ENCODE peak calls at places on chromosomes 5 and 9, in six cellular contexts. One of them, this sample, is unnamed.

GRCh38 chr5:139689631-139690384 is 41.7 kb downstream of the CXXC5 start:
- DNase-seq in astrocyte of the spinal cord: no peak
- DNase-seq in hippocampal formation: peak; percentile 48
- DNase-seq in NK-92 treated with Interleukin-12 subunit alpha and Interleukin-12 subunit beta, amount 100 ng/mL, for 24 hours: no peak
- DNase-seq in amygdala: no peak
- DNase-seq in iPS-NIHi11: no peak
- DNase-seq in this sample: no peak

GRCh38 chr5:169980418-169981053 is at the start of gene INSYN2B:
- DNase-seq in astrocyte of the spinal cord: peak; percentile 96
- DNase-seq in iPS-NIHi11: peak; percentile 85
- DNase-seq in amygdala: peak; percentile 60
- DNase-seq in NK-92 treated with Interleukin-12 subunit alpha and Interleukin-12 subunit beta, amount 100 ng/mL, for 24 hours: no peak
- DNase-seq in hippocampal formation: peak; percentile 94
- DNase-seq in this sample: peak; percentile 69

GRCh38 chr5:178488696-178489095 is 101.5 kb downstream of the COL23A1 start:
- DNase-seq in astrocyte of the spinal cord: no peak
- DNase-seq in iPS-NIHi11: no peak
- DNase-seq in NK-92 treated with Interleukin-12 subunit alpha and Interleukin-12 subunit beta, amount 100 ng/mL, for 24 hours: no peak
- DNase-seq in hippocampal formation: no peak
- DNase-seq in amygdala: no peak
- DNase-seq in this sample: no peak

GRCh38 chr5:140881889-140882590 is at the start of gene PCDHA13:
- DNase-seq in hippocampal formation: no peak
- DNase-seq in astrocyte of the spinal cord: no peak
- DNase-seq in NK-92 treated with Interleukin-12 subunit alpha and Interleukin-12 subunit beta, amount 100 ng/mL, for 24 hours: no peak
- DNase-seq in amygdala: no peak
- DNase-seq in iPS-NIHi11: no peak
- DNase-seq in this sample: no peak

GRCh38 chr5:99674086-99674485 is 745.3 kb upstream of the CHD1 start:
- DNase-seq in hippocampal formation: no peak
- DNase-seq in astrocyte of the spinal cord: no peak
- DNase-seq in iPS-NIHi11: no peak
- DNase-seq in NK-92 treated with Interleukin-12 subunit alpha and Interleukin-12 subunit beta, amount 100 ng/mL, for 24 hours: no peak
- DNase-seq in amygdala: no peak
- DNase-seq in this sample: no peak

GRCh38 chr5:142644640-142645361 is 41.1 kb downstream of the FGF1 start:
- DNase-seq in astrocyte of the spinal cord: peak; percentile 98
- DNase-seq in hippocampal formation: no peak
- DNase-seq in iPS-NIHi11: no peak
- DNase-seq in NK-92 treated with Interleukin-12 subunit alpha and Interleukin-12 subunit beta, amount 100 ng/mL, for 24 hours: no peak
- DNase-seq in amygdala: no peak
- DNase-seq in this sample: peak; percentile 74

GRCh38 chr5:57267796-57268195 is 93.9 kb downstream of the GPBP1 start:
- DNase-seq in astrocyte of the spinal cord: no peak
- DNase-seq in hippocampal formation: no peak
- DNase-seq in NK-92 treated with Interleukin-12 subunit alpha and Interleukin-12 subunit beta, amount 100 ng/mL, for 24 hours: no peak
- DNase-seq in amygdala: no peak
- DNase-seq in iPS-NIHi11: no peak
- DNase-seq in this sample: no peak

GRCh38 chr5:134458676-134459403 is 47.2 kb upstream of the CDKN2AIPNL start:
- DNase-seq in iPS-NIHi11: no peak
- DNase-seq in hippocampal formation: no peak
- DNase-seq in astrocyte of the spinal cord: no peak
- DNase-seq in amygdala: no peak
- DNase-seq in NK-92 treated with Interleukin-12 subunit alpha and Interleukin-12 subunit beta, amount 100 ng/mL, for 24 hours: no peak
- DNase-seq in this sample: no peak

GRCh38 chr9:136088939-136089696 is 6.0 kb downstream of the NACC2 start:
- DNase-seq in NK-92 treated with Interleukin-12 subunit alpha and Interleukin-12 subunit beta, amount 100 ng/mL, for 24 hours: no peak
- DNase-seq in hippocampal formation: peak; percentile 25
- DNase-seq in amygdala: no peak
- DNase-seq in astrocyte of the spinal cord: no peak
- DNase-seq in iPS-NIHi11: peak; percentile 37
- DNase-seq in this sample: no peak

GRCh38 chr5:128681096-128681495 is 143.1 kb upstream of the FBN2 start:
- DNase-seq in astrocyte of the spinal cord: no peak
- DNase-seq in amygdala: no peak
- DNase-seq in NK-92 treated with Interleukin-12 subunit alpha and Interleukin-12 subunit beta, amount 100 ng/mL, for 24 hours: no peak
- DNase-seq in iPS-NIHi11: no peak
- DNase-seq in hippocampal formation: no peak
- DNase-seq in this sample: no peak

GRCh38 chr5:25362799-25363198 is 718.0 kb upstream of the CDH10 start:
- DNase-seq in hippocampal formation: no peak
- DNase-seq in NK-92 treated with Interleukin-12 subunit alpha and Interleukin-12 subunit beta, amount 100 ng/mL, for 24 hours: no peak
- DNase-seq in astrocyte of the spinal cord: no peak
- DNase-seq in amygdala: no peak
- DNase-seq in iPS-NIHi11: no peak
- DNase-seq in this sample: no peak

This sample was measured in occipital lobe.